ENCODE peak calls at places on chromosomes 12 and 14, in four cellular contexts. One of them, this sample, is unnamed.

GRCh38 chr14:38233218-38233617 is 22.7 kb downstream of the CLEC14A start:
- DNase-seq in stimulated activated CD4-positive, alpha-beta T cell treated with anti-CD3 and anti-CD28 coated beads, Interleukin-2, amount 100 ng/mL, for 24 hours: no peak
- DNase-seq in posterior vena cava: no peak
- DNase-seq in T follicular helper cell: no peak
- DNase-seq in this sample: no peak

GRCh38 chr14:69358233-69358963 is 39.7 kb downstream of the ERH start:
- DNase-seq in stimulated activated CD4-positive, alpha-beta T cell treated with anti-CD3 and anti-CD28 coated beads, Interleukin-2, amount 100 ng/mL, for 24 hours: peak; percentile 54
- DNase-seq in posterior vena cava: no peak
- DNase-seq in T follicular helper cell: no peak
- DNase-seq in this sample: no peak

GRCh38 chr14:34324363-34324795 is 137.7 kb downstream of the SPTSSA start:
- DNase-seq in stimulated activated CD4-positive, alpha-beta T cell treated with anti-CD3 and anti-CD28 coated beads, Interleukin-2, amount 100 ng/mL, for 24 hours: no peak
- DNase-seq in posterior vena cava: no peak
- DNase-seq in T follicular helper cell: no peak
- DNase-seq in this sample: no peak

GRCh38 chr14:54108481-54109471 is 152.2 kb upstream of the BMP4 start:
- DNase-seq in stimulated activated CD4-positive, alpha-beta T cell treated with anti-CD3 and anti-CD28 coated beads, Interleukin-2, amount 100 ng/mL, for 24 hours: no peak
- DNase-seq in posterior vena cava: no peak
- DNase-seq in T follicular helper cell: no peak
- DNase-seq in this sample: no peak

GRCh38 chr12:76790564-76791552 is 26.9 kb downstream of the ZDHHC17 start:
- DNase-seq in stimulated activated CD4-positive, alpha-beta T cell treated with anti-CD3 and anti-CD28 coated beads, Interleukin-2, amount 100 ng/mL, for 24 hours: no peak
- DNase-seq in posterior vena cava: no peak
- DNase-seq in T follicular helper cell: no peak
- DNase-seq in this sample: peak; percentile 47

GRCh38 chr12:1918875-1919236 is 404 bp upstream of the CACNA2D4 start:
- DNase-seq in stimulated activated CD4-positive, alpha-beta T cell treated with anti-CD3 and anti-CD28 coated beads, Interleukin-2, amount 100 ng/mL, for 24 hours: no peak
- DNase-seq in posterior vena cava: no peak
- DNase-seq in T follicular helper cell: no peak
- DNase-seq in this sample: no peak

GRCh38 chr12:30067156-30067555 is 283.4 kb upstream of the TMTC1 start:
- DNase-seq in stimulated activated CD4-positive, alpha-beta T cell treated with anti-CD3 and anti-CD28 coated beads, Interleukin-2, amount 100 ng/mL, for 24 hours: no peak
- DNase-seq in posterior vena cava: no peak
- DNase-seq in T follicular helper cell: no peak
- DNase-seq in this sample: no peak

GRCh38 chr12:79415754-79416435 is 274.9 kb downstream of the PAWR start:
- DNase-seq in stimulated activated CD4-positive, alpha-beta T cell treated with anti-CD3 and anti-CD28 coated beads, Interleukin-2, amount 100 ng/mL, for 24 hours: no peak
- DNase-seq in posterior vena cava: no peak
- DNase-seq in T follicular helper cell: no peak
- DNase-seq in this sample: no peak

GRCh38 chr12:84738481-84738972 is 174.1 kb downstream of the SLC6A15 start:
- DNase-seq in stimulated activated CD4-positive, alpha-beta T cell treated with anti-CD3 and anti-CD28 coated beads, Interleukin-2, amount 100 ng/mL, for 24 hours: no peak
- DNase-seq in posterior vena cava: no peak
- DNase-seq in T follicular helper cell: no peak
- DNase-seq in this sample: no peak

GRCh38 chr12:108694812-108695278 is 36.5 kb downstream of the CORO1C start:
- DNase-seq in stimulated activated CD4-positive, alpha-beta T cell treated with anti-CD3 and anti-CD28 coated beads, Interleukin-2, amount 100 ng/mL, for 24 hours: no peak
- DNase-seq in posterior vena cava: no peak
- DNase-seq in T follicular helper cell: no peak
- DNase-seq in this sample: no peak